ENCODE peak calls at places on chromosomes 1 and 21, in eight cellular contexts. One of them, this sample, is unnamed.

GRCh38 chr1:99731384-99731783 is 35.1 kb downstream of the FRRS1 start:
- DNase-seq in GDM1: no peak
- DNase-seq in dorsolateral prefrontal cortex: no peak
- DNase-seq in C1 segment of cervical spinal cord: no peak
- DNase-seq in islet precursor cell: no peak
- DNase-seq in GM06990: no peak
- DNase-seq in ACHN: no peak
- DNase-seq in CD8-positive, alpha-beta T cell: no peak
- DNase-seq in this sample: no peak

GRCh38 chr21:33940846-33941245 is 25.2 kb upstream of the ATP5PO start:
- DNase-seq in GM06990: no peak
- DNase-seq in CD8-positive, alpha-beta T cell: no peak
- DNase-seq in GDM1: no peak
- DNase-seq in islet precursor cell: no peak
- DNase-seq in C1 segment of cervical spinal cord: no peak
- DNase-seq in dorsolateral prefrontal cortex: no peak
- DNase-seq in ACHN: no peak
- DNase-seq in this sample: no peak

GRCh38 chr1:201447911-201448871 is 20.8 kb downstream of the PHLDA3 start:
- DNase-seq in GDM1: peak; percentile 41
- DNase-seq in CD8-positive, alpha-beta T cell: peak; percentile 53
- DNase-seq in ACHN: peak; percentile 79
- DNase-seq in C1 segment of cervical spinal cord: peak; percentile 22
- DNase-seq in GM06990: peak; percentile 72
- DNase-seq in islet precursor cell: peak; percentile 96
- DNase-seq in dorsolateral prefrontal cortex: peak; percentile 90
- DNase-seq in this sample: peak; percentile 5

GRCh38 chr1:225767591-225768540 is 9.8 kb upstream of the SRP9 start:
- DNase-seq in ACHN: no peak
- DNase-seq in islet precursor cell: peak; percentile 94
- DNase-seq in CD8-positive, alpha-beta T cell: no peak
- DNase-seq in C1 segment of cervical spinal cord: peak; percentile 3
- DNase-seq in GDM1: no peak
- DNase-seq in dorsolateral prefrontal cortex: peak; percentile 29
- DNase-seq in GM06990: no peak
- DNase-seq in this sample: no peak

GRCh38 chr1:53158900-53159299 is 16.5 kb upstream of the SLC1A7 start:
- DNase-seq in C1 segment of cervical spinal cord: no peak
- DNase-seq in GM06990: no peak
- DNase-seq in islet precursor cell: no peak
- DNase-seq in GDM1: no peak
- DNase-seq in CD8-positive, alpha-beta T cell: no peak
- DNase-seq in ACHN: no peak
- DNase-seq in dorsolateral prefrontal cortex: no peak
- DNase-seq in this sample: no peak

GRCh38 chr1:9111957-9112356 is 16.9 kb downstream of the GPR157 start:
- DNase-seq in CD8-positive, alpha-beta T cell: no peak
- DNase-seq in GM06990: no peak
- DNase-seq in dorsolateral prefrontal cortex: no peak
- DNase-seq in GDM1: no peak
- DNase-seq in C1 segment of cervical spinal cord: no peak
- DNase-seq in islet precursor cell: no peak
- DNase-seq in ACHN: no peak
- DNase-seq in this sample: no peak

GRCh38 chr1:11384170-11384554 is 94.8 kb upstream of the DISP3 start:
- DNase-seq in C1 segment of cervical spinal cord: no peak
- DNase-seq in GM06990: no peak
- DNase-seq in islet precursor cell: no peak
- DNase-seq in dorsolateral prefrontal cortex: no peak
- DNase-seq in GDM1: no peak
- DNase-seq in CD8-positive, alpha-beta T cell: no peak
- DNase-seq in ACHN: no peak
- DNase-seq in this sample: no peak

GRCh38 chr1:90557706-90558105 is 159.4 kb downstream of the BARHL2 start:
- DNase-seq in dorsolateral prefrontal cortex: no peak
- DNase-seq in ACHN: no peak
- DNase-seq in C1 segment of cervical spinal cord: no peak
- DNase-seq in islet precursor cell: no peak
- DNase-seq in GDM1: no peak
- DNase-seq in GM06990: no peak
- DNase-seq in CD8-positive, alpha-beta T cell: no peak
- DNase-seq in this sample: no peak

GRCh38 chr21:16775056-16775455 is 737.8 kb upstream of the CXADR start:
- DNase-seq in ACHN: no peak
- DNase-seq in CD8-positive, alpha-beta T cell: no peak
- DNase-seq in GDM1: no peak
- DNase-seq in GM06990: no peak
- DNase-seq in C1 segment of cervical spinal cord: peak; percentile 87
- DNase-seq in islet precursor cell: no peak
- DNase-seq in dorsolateral prefrontal cortex: peak; percentile 71
- DNase-seq in this sample: no peak

GRCh38 chr1:243754348-243754747 is 95.7 kb downstream of the AKT3 start:
- DNase-seq in GM06990: no peak
- DNase-seq in ACHN: no peak
- DNase-seq in C1 segment of cervical spinal cord: no peak
- DNase-seq in dorsolateral prefrontal cortex: no peak
- DNase-seq in GDM1: no peak
- DNase-seq in CD8-positive, alpha-beta T cell: no peak
- DNase-seq in islet precursor cell: no peak
- DNase-seq in this sample: no peak

GRCh38 chr1:224639426-224639975 is 23.4 kb downstream of the CNIH3 start:
- DNase-seq in GM06990: no peak
- DNase-seq in CD8-positive, alpha-beta T cell: no peak
- DNase-seq in GDM1: no peak
- DNase-seq in C1 segment of cervical spinal cord: no peak
- DNase-seq in ACHN: no peak
- DNase-seq in islet precursor cell: no peak
- DNase-seq in dorsolateral prefrontal cortex: no peak
- DNase-seq in this sample: no peak

GRCh38 chr1:30084909-30085571 is 638.3 kb downstream of the MATN1 start:
- DNase-seq in GDM1: no peak
- DNase-seq in dorsolateral prefrontal cortex: no peak
- DNase-seq in CD8-positive, alpha-beta T cell: no peak
- DNase-seq in ACHN: no peak
- DNase-seq in GM06990: no peak
- DNase-seq in C1 segment of cervical spinal cord: no peak
- DNase-seq in islet precursor cell: no peak
- DNase-seq in this sample: no peak

GRCh38 chr1:198444792-198445191 is 95.7 kb downstream of the ATP6V1G3 start:
- DNase-seq in GM06990: no peak
- DNase-seq in C1 segment of cervical spinal cord: no peak
- DNase-seq in ACHN: no peak
- DNase-seq in CD8-positive, alpha-beta T cell: no peak
- DNase-seq in dorsolateral prefrontal cortex: no peak
- DNase-seq in islet precursor cell: no peak
- DNase-seq in GDM1: no peak
- DNase-seq in this sample: no peak

GRCh38 chr1:147611021-147611426 is 59.3 kb downstream of the ACP6 start:
- DNase-seq in dorsolateral prefrontal cortex: no peak
- DNase-seq in ACHN: no peak
- DNase-seq in GM06990: no peak
- DNase-seq in C1 segment of cervical spinal cord: no peak
- DNase-seq in islet precursor cell: no peak
- DNase-seq in CD8-positive, alpha-beta T cell: no peak
- DNase-seq in GDM1: no peak
- DNase-seq in this sample: peak; percentile 28

GRCh38 chr21:37380349-37381323 is 14.1 kb downstream of the DYRK1A start:
- DNase-seq in GM06990: no peak
- DNase-seq in ACHN: no peak
- DNase-seq in GDM1: no peak
- DNase-seq in C1 segment of cervical spinal cord: peak; percentile 83
- DNase-seq in dorsolateral prefrontal cortex: no peak
- DNase-seq in islet precursor cell: no peak
- DNase-seq in CD8-positive, alpha-beta T cell: no peak
- DNase-seq in this sample: no peak

GRCh38 chr21:28991861-28992525 is 684 bp downstream of the LTN1 start:
- DNase-seq in C1 segment of cervical spinal cord: no peak
- DNase-seq in dorsolateral prefrontal cortex: no peak
- DNase-seq in CD8-positive, alpha-beta T cell: no peak
- DNase-seq in GM06990: no peak
- DNase-seq in islet precursor cell: no peak
- DNase-seq in ACHN: peak; percentile 21
- DNase-seq in GDM1: no peak
- DNase-seq in this sample: no peak

GRCh38 chr21:35528109-35529042 is 479.3 kb upstream of the RUNX1 start:
- DNase-seq in islet precursor cell: no peak
- DNase-seq in ACHN: no peak
- DNase-seq in GDM1: no peak
- DNase-seq in CD8-positive, alpha-beta T cell: peak; percentile 37
- DNase-seq in C1 segment of cervical spinal cord: no peak
- DNase-seq in dorsolateral prefrontal cortex: no peak
- DNase-seq in GM06990: peak; percentile 47
- DNase-seq in this sample: no peak

GRCh38 chr1:208934933-208935332 is 648.6 kb upstream of the CAMK1G start:
- DNase-seq in CD8-positive, alpha-beta T cell: no peak
- DNase-seq in GDM1: no peak
- DNase-seq in islet precursor cell: no peak
- DNase-seq in ACHN: no peak
- DNase-seq in C1 segment of cervical spinal cord: no peak
- DNase-seq in dorsolateral prefrontal cortex: no peak
- DNase-seq in GM06990: no peak
- DNase-seq in this sample: no peak

GRCh38 chr1:6523566-6523965 is 30.7 kb downstream of the NOL9 start:
- DNase-seq in ACHN: peak; percentile 55
- DNase-seq in GDM1: no peak
- DNase-seq in CD8-positive, alpha-beta T cell: no peak
- DNase-seq in islet precursor cell: peak; percentile 80
- DNase-seq in C1 segment of cervical spinal cord: peak; percentile 33
- DNase-seq in dorsolateral prefrontal cortex: no peak
- DNase-seq in GM06990: no peak
- DNase-seq in this sample: no peak

GRCh38 chr1:202011994-202012393 is 1.6 kb downstream of the ELF3 start:
- DNase-seq in C1 segment of cervical spinal cord: no peak
- DNase-seq in CD8-positive, alpha-beta T cell: no peak
- DNase-seq in dorsolateral prefrontal cortex: no peak
- DNase-seq in GM06990: no peak
- DNase-seq in ACHN: no peak
- DNase-seq in islet precursor cell: no peak
- DNase-seq in GDM1: no peak
- DNase-seq in this sample: no peak

GRCh38 chr21:36082140-36082742 is 12.4 kb downstream of the CBR1 start:
- DNase-seq in GM06990: no peak
- DNase-seq in ACHN: no peak
- DNase-seq in C1 segment of cervical spinal cord: no peak
- DNase-seq in CD8-positive, alpha-beta T cell: no peak
- DNase-seq in dorsolateral prefrontal cortex: no peak
- DNase-seq in GDM1: no peak
- DNase-seq in islet precursor cell: no peak
- DNase-seq in this sample: no peak

GRCh38 chr21:41630249-41630648 is 122.3 kb upstream of the TMPRSS2 start:
- DNase-seq in CD8-positive, alpha-beta T cell: no peak
- DNase-seq in C1 segment of cervical spinal cord: no peak
- DNase-seq in GM06990: no peak
- DNase-seq in ACHN: peak; percentile 83
- DNase-seq in islet precursor cell: peak; percentile 74
- DNase-seq in dorsolateral prefrontal cortex: no peak
- DNase-seq in GDM1: no peak
- DNase-seq in this sample: no peak

GRCh38 chr1:31703431-31704260 is at the start of gene COL16A1:
- DNase-seq in GM06990: no peak
- DNase-seq in dorsolateral prefrontal cortex: peak; percentile 63
- DNase-seq in GDM1: no peak
- DNase-seq in ACHN: peak; percentile 19
- DNase-seq in islet precursor cell: no peak
- DNase-seq in C1 segment of cervical spinal cord: peak; percentile 7
- DNase-seq in CD8-positive, alpha-beta T cell: no peak
- DNase-seq in this sample: no peak